ENCODE peak calls at places on chromosomes 2 and 18, in seven cellular contexts. P is OCI-LY7; W is CD4-positive, alpha-beta T cell; D is mammary epithelial cell; C is AG04449; X is mucosa of descending colon; E is pancreas. J is an unnamed sample.
A peak's percentile ranks its signal among the peaks of the same experiment; 100 is the strongest.

GRCh38 chr2:204282525-204282924 is 262.8 kb upstream of the PARD3B start:
- DNase-seq in P (no peak), W (no peak), D (peak; percentile 8), C (no peak), X (peak; percentile 17), E (no peak), J (no peak)

GRCh38 chr2:228675042-228675441 is 493.6 kb upstream of the SPHKAP start:
- DNase-seq in P (no peak), W (no peak), D (no peak), C (no peak), X (no peak), E (no peak), J (no peak)

GRCh38 chr2:164896634-164897033 is 55.0 kb upstream of the COBLL1 start:
- DNase-seq in P (no peak), W (no peak), D (peak; percentile 79), C (peak; percentile 37), X (no peak), E (no peak), J (no peak)

GRCh38 chr18:65322895-65323294 is 427.9 kb upstream of the CDH7 start:
- DNase-seq in P (no peak), W (no peak), D (no peak), C (no peak), X (no peak), E (no peak), J (no peak)

GRCh38 chr2:108637304-108637669 is 82.0 kb upstream of the RANBP2 start:
- DNase-seq in P (no peak), W (no peak), D (peak; percentile 86), C (peak; percentile 68), X (no peak), E (no peak), J (no peak)

GRCh38 chr2:25453199-25453903 is 111.6 kb upstream of the DNMT3A start:
- DNase-seq in P (no peak), W (no peak), D (no peak), C (no peak), X (no peak), E (no peak), J (no peak)

GRCh38 chr2:69046221-69046662 is 33.3 kb downstream of the ANTXR1 start:
- DNase-seq in P (no peak), W (no peak), D (peak; percentile 60), C (peak; percentile 64), X (no peak), E (no peak), J (no peak)

GRCh38 chr2:179965291-179965690 is 41.8 kb downstream of the CWC22 start:
- DNase-seq in P (no peak), W (no peak), D (no peak), C (no peak), X (no peak), E (no peak), J (no peak)

GRCh38 chr2:191881982-191882816 is 35.3 kb upstream of the CAVIN2 start:
- DNase-seq in P (no peak), W (no peak), D (no peak), C (no peak), X (no peak), E (no peak), J (no peak)

GRCh38 chr2:218216336-218216673 is 684 bp upstream of the ARPC2 start:
- DNase-seq in P (no peak), W (no peak), D (no peak), C (no peak), X (peak; percentile 32), E (peak; percentile 58), J (no peak)

GRCh38 chr18:7173216-7173615 is 55.6 kb upstream of the LAMA1 start:
- DNase-seq in P (no peak), W (no peak), D (no peak), C (no peak), X (no peak), E (no peak), J (no peak)

GRCh38 chr18:55220523-55220922 is 261.3 kb upstream of the CCDC68 start:
- DNase-seq in P (peak; percentile 24), W (no peak), D (no peak), C (no peak), X (no peak), E (no peak), J (no peak)

GRCh38 chr2:173402405-173402974 is 47.8 kb downstream of the CDCA7 start:
- DNase-seq in P (peak; percentile 78), W (peak; percentile 52), D (peak; percentile 65), C (peak; percentile 23), X (peak; percentile 85), E (peak; percentile 78), J (peak; percentile 86)

GRCh38 chr18:75638597-75639467 is 211.3 kb upstream of the SMIM21 start:
- DNase-seq in P (no peak), W (no peak), D (no peak), C (no peak), X (peak; percentile 6), E (no peak), J (peak; percentile 31)

GRCh38 chr2:151258121-151258520 is 3.5 kb downstream of the RBM43 start:
- DNase-seq in P (no peak), W (no peak), D (peak; percentile 84), C (peak; percentile 57), X (no peak), E (no peak), J (no peak)

GRCh38 chr2:121828281-121828731 is 72.9 kb downstream of the TSN start:
- DNase-seq in P (no peak), W (no peak), D (peak; percentile 8), C (no peak), X (no peak), E (no peak), J (no peak)

GRCh38 chr2:27369471-27370025 is 590 bp downstream of the EIF2B4 start:
- DNase-seq in P (no peak), W (no peak), D (peak; percentile 51), C (no peak), X (peak; percentile 65), E (no peak), J (no peak)

GRCh38 chr2:175605599-175605988 is 396.5 kb downstream of the LNPK start:
- DNase-seq in P (no peak), W (no peak), D (no peak), C (no peak), X (no peak), E (no peak), J (no peak)

GRCh38 chr18:3256693-3257626 is 5.0 kb upstream of the MYL12B start:
- DNase-seq in P (no peak), W (no peak), D (no peak), C (no peak), X (no peak), E (no peak), J (no peak)

GRCh38 chr18:27171993-27172392 is 13.1 kb downstream of the CHST9 start:
- DNase-seq in P (no peak), W (no peak), D (no peak), C (no peak), X (no peak), E (no peak), J (no peak)

GRCh38 chr18:25029802-25030201 is 322.2 kb downstream of the ZNF521 start:
- DNase-seq in P (no peak), W (no peak), D (no peak), C (no peak), X (no peak), E (no peak), J (no peak)

GRCh38 chr18:23213200-23213599 is 77.9 kb downstream of the CABLES1 start:
- DNase-seq in P (no peak), W (no peak), D (no peak), C (no peak), X (no peak), E (no peak), J (no peak)

GRCh38 chr2:231297108-231297908 is 98.2 kb upstream of the B3GNT7 start:
- DNase-seq in P (peak; percentile 82), W (no peak), D (peak; percentile 23), C (no peak), X (peak; percentile 77), E (peak; percentile 76), J (peak; percentile 77)

GRCh38 chr2:217105733-217106649 is 246.1 kb upstream of the TNP1 start:
- DNase-seq in P (no peak), W (no peak), D (peak; percentile 83), C (peak; percentile 97), X (no peak), E (no peak), J (no peak)

GRCh38 chr18:76528477-76529432 is 33.7 kb upstream of the ZNF516 start:
- DNase-seq in P (no peak), W (no peak), D (peak; percentile 28), C (no peak), X (peak; percentile 40), E (no peak), J (peak; percentile 41)

GRCh38 chr2:106070181-106070580 is 123.9 kb downstream of the UXS1 start:
- DNase-seq in P (no peak), W (no peak), D (no peak), C (no peak), X (no peak), E (no peak), J (no peak)

DNA sequence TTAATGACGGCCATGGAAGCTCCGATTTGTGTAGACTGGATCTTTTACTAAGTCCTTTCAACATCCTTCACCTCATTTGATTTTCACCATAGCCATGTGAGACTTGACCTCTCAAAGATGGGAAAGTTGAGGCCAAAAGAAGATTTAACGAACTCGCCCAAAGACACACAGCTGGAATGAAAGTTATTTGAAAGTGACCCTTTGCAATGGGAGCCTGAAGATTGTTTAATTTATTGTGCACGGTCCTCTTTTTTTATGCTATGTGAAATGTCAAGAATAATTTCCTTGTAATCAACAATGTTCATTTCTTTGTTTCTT is 58.0 kb upstream of the COPS8 start:
- DNase-seq in P (no peak), W (no peak), D (no peak), C (no peak), X (no peak), E (no peak), J (no peak)
- TF ChIP-seq CTCF in P (no peak), W (peak; percentile 10), D (no peak), C (no peak), X (no peak), E (no peak), J (peak; percentile 55)

GRCh38 chr2:9737053-9737875 is 106.0 kb upstream of the TAF1B start:
- DNase-seq in P (peak; percentile 6), W (no peak), D (no peak), C (no peak), X (no peak), E (no peak), J (no peak)
- TF ChIP-seq CTCF in P (no peak), W (peak; percentile 16), D (no peak), C (no peak), X (no peak), E (no peak), J (no peak)

GRCh38 chr2:207166349-207167128 is 791 bp upstream of the KLF7 start:
- DNase-seq in P (no peak), W (peak; percentile 64), D (peak; percentile 75), C (no peak), X (peak; percentile 75), E (peak; percentile 86), J (peak; percentile 85)
- TF ChIP-seq CTCF in P (no peak), W (peak; percentile 21), D (no peak), C (peak; percentile 32), X (no peak), E (no peak), J (peak; percentile 54)

DNA sequence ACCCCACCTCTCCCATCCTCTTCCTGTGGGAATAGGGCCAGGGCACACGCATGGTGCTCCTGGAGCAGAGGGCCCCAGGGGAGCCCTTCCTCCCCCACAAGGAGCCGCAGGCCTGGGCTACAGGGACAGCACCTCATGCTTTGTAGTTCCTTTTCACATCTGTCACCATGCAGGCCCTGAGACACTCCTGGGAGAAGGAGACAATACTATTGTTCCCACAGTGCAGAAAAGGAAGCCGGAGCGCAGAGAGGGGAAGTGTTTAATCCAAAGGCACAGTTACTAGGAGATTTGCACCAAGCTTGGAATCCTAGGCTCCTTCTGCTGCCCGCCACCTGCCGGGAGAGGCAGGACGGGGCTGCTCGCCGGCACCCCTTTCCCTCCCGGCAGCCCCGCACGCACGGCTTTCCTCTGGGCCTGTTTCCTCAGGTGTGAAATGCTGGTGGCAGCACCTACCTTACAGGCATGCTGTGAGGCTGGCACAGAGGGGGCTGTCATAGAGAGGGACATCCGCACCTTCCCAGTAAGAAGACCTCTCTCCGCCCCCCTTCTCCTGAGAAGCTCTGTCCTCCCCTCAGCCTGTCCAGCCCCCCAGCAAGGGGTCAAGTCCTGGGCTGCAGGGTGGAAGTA is 62.7 kb downstream of the SMAD7 start:
- DNase-seq in P (no peak), W (no peak), D (no peak), C (no peak), X (no peak), E (peak; percentile 40), J (no peak)
- TF ChIP-seq CTCF in P (no peak), W (no peak), D (no peak), C (no peak), X (no peak), E (no peak), J (no peak)

J was measured in glutamatergic neuron.